ENCODE peak calls at places on chromosomes 2 and 18, in five cellular contexts. One of them, this sample, is unnamed.

GRCh38 chr18:59063912-59064311 is 75.8 kb upstream of the SEC11C start:
- DNase-seq in aorta: no peak
- DNase-seq in stimulated activated CD4-positive, alpha-beta T cell treated with anti-CD3 and anti-CD28 coated beads, TNF-alpha, amount 100 ng/mL, for 24 hours: no peak
- DNase-seq in frontal cortex: no peak
- DNase-seq in iPS-NIHi11: no peak
- DNase-seq in this sample: no peak

GRCh38 chr2:40224321-40224720 is 227.6 kb downstream of the SLC8A1 start:
- DNase-seq in aorta: no peak
- DNase-seq in stimulated activated CD4-positive, alpha-beta T cell treated with anti-CD3 and anti-CD28 coated beads, TNF-alpha, amount 100 ng/mL, for 24 hours: no peak
- DNase-seq in frontal cortex: no peak
- DNase-seq in iPS-NIHi11: no peak
- DNase-seq in this sample: no peak

GRCh38 chr2:27990030-27990590 is 99.6 kb downstream of the BABAM2 start:
- DNase-seq in aorta: no peak
- DNase-seq in stimulated activated CD4-positive, alpha-beta T cell treated with anti-CD3 and anti-CD28 coated beads, TNF-alpha, amount 100 ng/mL, for 24 hours: no peak
- DNase-seq in frontal cortex: no peak
- DNase-seq in iPS-NIHi11: no peak
- DNase-seq in this sample: no peak

GRCh38 chr2:12717988-12718661 is 1.4 kb downstream of the TRIB2 start:
- DNase-seq in aorta: no peak
- DNase-seq in stimulated activated CD4-positive, alpha-beta T cell treated with anti-CD3 and anti-CD28 coated beads, TNF-alpha, amount 100 ng/mL, for 24 hours: no peak
- DNase-seq in frontal cortex: peak; percentile 42
- DNase-seq in iPS-NIHi11: peak; percentile 20
- DNase-seq in this sample: no peak

GRCh38 chr2:79039944-79040343 is 14.4 kb downstream of the REG3G start:
- DNase-seq in aorta: no peak
- DNase-seq in stimulated activated CD4-positive, alpha-beta T cell treated with anti-CD3 and anti-CD28 coated beads, TNF-alpha, amount 100 ng/mL, for 24 hours: no peak
- DNase-seq in frontal cortex: no peak
- DNase-seq in iPS-NIHi11: no peak
- DNase-seq in this sample: no peak

GRCh38 chr2:73489053-73489452 is 103.4 kb downstream of the ALMS1 start:
- DNase-seq in aorta: no peak
- DNase-seq in stimulated activated CD4-positive, alpha-beta T cell treated with anti-CD3 and anti-CD28 coated beads, TNF-alpha, amount 100 ng/mL, for 24 hours: no peak
- DNase-seq in frontal cortex: no peak
- DNase-seq in iPS-NIHi11: no peak
- DNase-seq in this sample: no peak

GRCh38 chr18:34787931-34788532 is 77.9 kb downstream of the DTNA start:
- DNase-seq in aorta: no peak
- DNase-seq in stimulated activated CD4-positive, alpha-beta T cell treated with anti-CD3 and anti-CD28 coated beads, TNF-alpha, amount 100 ng/mL, for 24 hours: no peak
- DNase-seq in frontal cortex: peak; percentile 18
- DNase-seq in iPS-NIHi11: peak; percentile 64
- DNase-seq in this sample: peak; percentile 61

GRCh38 chr2:242031481-242032019 is 162.0 kb downstream of the RTP5 start:
- DNase-seq in aorta: peak; percentile 21
- DNase-seq in stimulated activated CD4-positive, alpha-beta T cell treated with anti-CD3 and anti-CD28 coated beads, TNF-alpha, amount 100 ng/mL, for 24 hours: peak; percentile 29
- DNase-seq in frontal cortex: no peak
- DNase-seq in iPS-NIHi11: no peak
- DNase-seq in this sample: no peak

GRCh38 chr2:180187611-180188010 is 180.5 kb upstream of the CWC22 start:
- DNase-seq in aorta: no peak
- DNase-seq in stimulated activated CD4-positive, alpha-beta T cell treated with anti-CD3 and anti-CD28 coated beads, TNF-alpha, amount 100 ng/mL, for 24 hours: no peak
- DNase-seq in frontal cortex: no peak
- DNase-seq in iPS-NIHi11: no peak
- DNase-seq in this sample: no peak

This sample was measured in glomerular endothelial cell.